ENCODE peak calls at places on chromosomes 1 and 21, in five cellular contexts. V, C, S, J and I are unnamed samples.

GRCh38 chr21:42061866-42062542 is 9.1 kb upstream of the UMODL1 start:
- DNase-seq in J (no peak), V (no peak), C (no peak), S (no peak), I (no peak)

GRCh38 chr1:179083031-179083345 is 1.1 kb downstream of the TOR3A start:
- DNase-seq in V (no peak), C (no peak), S (no peak), J (no peak), I (no peak)

GRCh38 chr21:42147386-42148020 is 71.4 kb upstream of the ABCG1 start:
- DNase-seq in C (peak), J (no peak), V (no peak), S (no peak), I (no peak)

GRCh38 chr1:203638914-203639313 is 12.3 kb downstream of the ATP2B4 start:
- DNase-seq in J (peak), V (no peak), S (no peak), C (no peak), I (no peak)

GRCh38 chr1:209643295-209644020 is 8.8 kb downstream of the LAMB3 start:
- DNase-seq in J (peak), S (no peak), C (no peak), V (no peak), I (no peak)

GRCh38 chr1:10941891-10942541 is 70.4 kb upstream of the TARDBP start:
- DNase-seq in V (no peak), J (no peak), C (peak), S (peak), I (peak)

GRCh38 chr1:147651466-147651865 is 18.9 kb downstream of the ACP6 start:
- DNase-seq in V (no peak), S (no peak), C (no peak), J (no peak), I (no peak)

GRCh38 chr21:45768011-45768740 is 124.7 kb downstream of the PCBP3 start:
- DNase-seq in J (no peak), S (no peak), V (no peak), C (no peak), I (no peak)

GRCh38 chr1:45584351-45585109 is 689 bp downstream of the NASP start:
- DNase-seq in S (peak), V (peak), J (peak), C (peak), I (peak)

GRCh38 chr1:235045921-235046601 is 82.6 kb downstream of the TOMM20 start:
- DNase-seq in J (no peak), S (no peak), C (no peak), V (no peak), I (no peak)

GRCh38 chr1:188096521-188096920 is 1267.8 kb downstream of the PLA2G4A start:
- DNase-seq in S (no peak), C (no peak), J (no peak), V (no peak), I (no peak)

GRCh38 chr1:211217392-211217791 is 41.8 kb upstream of the RCOR3 start:
- DNase-seq in V (no peak), C (no peak), J (no peak), S (no peak), I (no peak)

GRCh38 chr21:43881283-43881682 is 16.3 kb downstream of the AGPAT3 start:
- DNase-seq in S (no peak), V (no peak), C (no peak), J (no peak), I (no peak)

GRCh38 chr1:44786138-44786840 is 1.7 kb downstream of the BEST4 start:
- DNase-seq in S (peak), V (no peak), J (peak), C (peak), I (peak)

GRCh38 chr1:41003640-41004220 is 17.8 kb downstream of the SLFNL1 start:
- DNase-seq in C (no peak), S (peak), V (peak), J (peak), I (peak)

GRCh38 chr1:201970334-201971159 is 11.9 kb upstream of the RNPEP start:
- DNase-seq in S (no peak), J (peak), C (no peak), V (no peak), I (no peak)

GRCh38 chr1:25754421-25755195 is 45.4 kb upstream of the SELENON start:
- DNase-seq in V (no peak), S (no peak), J (peak), C (no peak), I (no peak)

GRCh38 chr1:233341117-233341516 is 13.6 kb downstream of the MAP3K21 start:
- DNase-seq in S (no peak), C (no peak), J (no peak), V (no peak), I (no peak)

GRCh38 chr1:6794164-6794563 is 8.9 kb downstream of the CAMTA1 start:
- DNase-seq in C (no peak), J (peak), V (peak), S (peak), I (no peak)

GRCh38 chr1:41464886-41465285 is 19.6 kb downstream of the EDN2 start:
- DNase-seq in V (no peak), C (no peak), J (no peak), S (no peak), I (no peak)

GRCh38 chr21:26686705-26687104 is 113.6 kb upstream of the CYYR1 start:
- DNase-seq in J (no peak), V (no peak), S (no peak), C (no peak), I (no peak)

GRCh38 chr1:201357636-201358348 is 19.7 kb downstream of the TNNT2 start:
- DNase-seq in S (no peak), C (peak), V (no peak), J (no peak), I (no peak)

GRCh38 chr1:225915538-225915991 is 8.5 kb downstream of the PYCR2 start:
- DNase-seq in J (peak), C (no peak), S (no peak), V (no peak), I (peak)

GRCh38 chr1:22131875-22132486 is 10.9 kb downstream of the WNT4 start:
- DNase-seq in V (no peak), J (no peak), S (peak), C (peak), I (peak)

GRCh38 chr1:93694833-93695232 is 13.2 kb upstream of the BCAR3 start:
- DNase-seq in J (peak), V (no peak), S (peak), C (no peak), I (no peak)

GRCh38 chr1:219283541-219283940 is 109.9 kb downstream of the LYPLAL1 start:
- DNase-seq in S (no peak), J (peak), V (no peak), C (no peak), I (no peak)

GRCh38 chr1:5603353-5604104 is 388.7 kb downstream of the NPHP4 start:
- DNase-seq in V (no peak), C (no peak), S (no peak), J (no peak), I (no peak)

GRCh38 chr1:212456166-212456528 is 23.4 kb downstream of the NENF start:
- DNase-seq in C (no peak), J (no peak), S (no peak), V (no peak), I (no peak)

GRCh38 chr1:9201421-9202239 is 32.9 kb upstream of the H6PD start:
- DNase-seq in J (peak), C (no peak), S (peak), V (no peak), I (no peak)